ENCODE peak calls at places on chromosomes 11 and 22, in five cellular contexts. D is prostate gland, O is body of pancreas, T is A549, B is IMR-90. I is an unnamed sample.

GRCh38 chr11:1073261-1073724 is 1.4 kb upstream of the MUC2 start:
- DNase-seq in D (peak; percentile 79), O (peak; percentile 83), T (peak; percentile 83), B (peak; percentile 46), I (no peak)

GRCh38 chr11:102085864-102086551 is 24.2 kb upstream of the YAP1 start:
- DNase-seq in D (no peak), O (no peak), T (peak; percentile 84), B (peak; percentile 39), I (no peak)

GRCh38 chr11:126857860-126858808 is 142.4 kb downstream of the KIRREL3 start:
- DNase-seq in D (no peak), O (peak; percentile 19), T (peak; percentile 26), B (peak; percentile 74), I (no peak)

GRCh38 chr11:124739479-124740276 is at the start of gene NRGN:
- DNase-seq in D (peak; percentile 90), O (peak; percentile 95), T (peak; percentile 77), B (peak; percentile 82), I (peak; percentile 95)

GRCh38 chr11:125170406-125171031 is 6.0 kb downstream of the PKNOX2 start:
- DNase-seq in D (no peak), O (peak; percentile 65), T (no peak), B (peak; percentile 92), I (peak; percentile 68)

GRCh38 chr11:95924414-95924760 is 480 bp upstream of the MTMR2 start:
- DNase-seq in D (no peak), O (no peak), T (peak; percentile 16), B (peak; percentile 48), I (no peak)

GRCh38 chr22:39839917-39840510 is 53.5 kb downstream of the ENTHD1 start:
- DNase-seq in D (no peak), O (no peak), T (no peak), B (no peak), I (no peak)

GRCh38 chr22:27672721-27673387 is 128.7 kb downstream of the MN1 start:
- DNase-seq in D (no peak), O (no peak), T (no peak), B (no peak), I (no peak)

GRCh38 chr11:66288138-66288865 is 641 bp downstream of the YIF1A start:
- DNase-seq in D (no peak), O (peak; percentile 77), T (no peak), B (no peak), I (peak; percentile 26)

GRCh38 chr11:22044126-22044525 is 148.8 kb upstream of the ANO5 start:
- DNase-seq in D (no peak), O (no peak), T (peak; percentile 56), B (no peak), I (no peak)

GRCh38 chr22:47659467-47660302 is 897.2 kb downstream of the TBC1D22A start:
- DNase-seq in D (no peak), O (no peak), T (no peak), B (no peak), I (no peak)

GRCh38 chr22:44898236-44898635 is 111.6 kb downstream of the PHF21B start:
- DNase-seq in D (no peak), O (no peak), T (no peak), B (no peak), I (no peak)

GRCh38 chr11:17366491-17366890 is 14.9 kb downstream of the NCR3LG1 start:
- DNase-seq in D (no peak), O (no peak), T (no peak), B (no peak), I (no peak)

GRCh38 chr22:19121631-19122142 is 525 bp downstream of the DGCR2 start:
- DNase-seq in D (peak; percentile 50), O (peak; percentile 81), T (peak; percentile 19), B (peak; percentile 7), I (peak; percentile 90)

GRCh38 chr22:39489094-39490068 is 12.7 kb upstream of the MIEF1 start:
- DNase-seq in D (no peak), O (no peak), T (no peak), B (no peak), I (no peak)

GRCh38 chr11:86218125-86219081 is 26.1 kb upstream of the EED start:
- DNase-seq in D (peak; percentile 46), O (peak; percentile 76), T (peak; percentile 77), B (peak; percentile 76), I (peak; percentile 72)

GRCh38 chr11:91926967-91927366 is 297.7 kb upstream of the FAT3 start:
- DNase-seq in D (peak; percentile 11), O (peak; percentile 20), T (no peak), B (no peak), I (peak; percentile 59)

GRCh38 chr22:33210129-33210784 is 152.1 kb upstream of the SYN3 start:
- DNase-seq in D (no peak), O (peak; percentile 17), T (peak; percentile 41), B (peak; percentile 9), I (peak; percentile 6)

GRCh38 chr22:50444663-50445062 is 30.2 kb downstream of the SBF1 start:
- DNase-seq in D (no peak), O (peak; percentile 49), T (peak; percentile 27), B (peak; percentile 78), I (peak; percentile 99)

GRCh38 chr11:6320411-6321207 is at the start of gene CAVIN3:
- DNase-seq in D (peak; percentile 17), O (peak; percentile 79), T (peak; percentile 51), B (peak; percentile 85), I (peak; percentile 43)

GRCh38 chr22:49930596-49931412 is 12.4 kb downstream of the CRELD2 start:
- DNase-seq in D (peak; percentile 93), O (peak; percentile 90), T (peak; percentile 77), B (peak; percentile 66), I (peak; percentile 91)

GRCh38 chr11:33387586-33387985 is 130.4 kb downstream of the HIPK3 start:
- DNase-seq in D (no peak), O (no peak), T (no peak), B (no peak), I (no peak)

GRCh38 chr11:64457416-64458010 is 98.6 kb downstream of the RPS6KA4 start:
- DNase-seq in D (no peak), O (no peak), T (no peak), B (no peak), I (no peak)

GRCh38 chr22:18033204-18033998 is 9.0 kb upstream of the MICAL3 start:
- DNase-seq in D (no peak), O (no peak), T (no peak), B (peak; percentile 41), I (no peak)

GRCh38 chr11:1531418-1531817 is 40.7 kb downstream of the DUSP8 start:
- DNase-seq in D (no peak), O (no peak), T (no peak), B (no peak), I (no peak)

GRCh38 chr11:88246680-88247079 is 71.4 kb upstream of the RAB38 start:
- DNase-seq in D (no peak), O (no peak), T (peak; percentile 10), B (peak; percentile 86), I (no peak)

GRCh38 chr22:43919106-43919965 is 4.3 kb upstream of the PNPLA3 start:
- DNase-seq in D (peak; percentile 58), O (peak; percentile 58), T (no peak), B (peak; percentile 51), I (no peak)

GRCh38 chr22:39938509-39938908 is 21.7 kb upstream of the TMA7B start:
- DNase-seq in D (no peak), O (no peak), T (no peak), B (no peak), I (no peak)

GRCh38 chr11:74100735-74101134 is 70.1 kb downstream of the C2CD3 start:
- DNase-seq in D (peak; percentile 54), O (no peak), T (no peak), B (no peak), I (no peak)

GRCh38 chr11:128697645-128698174 is 3.8 kb downstream of the FLI1 start:
- DNase-seq in D (no peak), O (no peak), T (no peak), B (no peak), I (no peak)

GRCh38 chr11:128694618-128695481 is 978 bp downstream of the FLI1 start:
- DNase-seq in D (no peak), O (no peak), T (no peak), B (no peak), I (no peak)

GRCh38 chr11:128696930-128697329 is 3.1 kb downstream of the FLI1 start:
- DNase-seq in D (no peak), O (no peak), T (no peak), B (no peak), I (no peak)

GRCh38 chr11:128692750-128693578 is 908 bp upstream of the FLI1 start:
- DNase-seq in D (no peak), O (no peak), T (peak; percentile 10), B (no peak), I (no peak)

DNA sequence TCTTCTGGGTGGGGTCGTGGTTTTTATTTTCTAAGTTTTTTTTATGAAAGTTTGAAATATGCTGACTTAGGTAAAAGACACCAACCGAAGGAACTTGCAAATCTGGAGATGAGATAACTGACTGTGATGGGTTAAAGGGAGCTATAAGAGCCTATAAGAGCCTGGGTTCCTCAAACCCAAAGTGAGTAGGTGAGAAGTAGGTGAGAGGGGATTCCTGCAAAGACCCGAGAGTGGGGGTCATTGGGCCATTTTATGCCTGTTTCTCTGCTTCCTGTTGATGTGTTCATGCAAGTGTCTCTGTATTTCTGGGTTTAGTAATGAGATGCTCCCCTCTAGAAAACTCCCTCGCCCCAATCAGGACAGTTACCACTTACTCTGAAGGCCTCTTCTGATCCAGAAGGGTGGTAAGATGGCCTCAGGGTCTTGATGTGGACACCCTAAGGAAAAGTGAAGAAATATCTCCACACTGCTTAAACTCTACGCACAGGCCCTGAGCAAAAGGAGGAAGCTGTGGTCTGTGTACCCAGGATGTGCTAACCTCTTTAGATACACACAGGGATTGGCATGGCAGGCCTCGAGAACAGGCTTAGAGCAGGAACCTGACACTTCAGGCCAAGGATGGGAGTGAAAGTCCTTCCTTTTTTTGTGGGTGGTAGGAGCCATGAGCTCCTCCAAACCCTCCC is 1.8 kb downstream of the FLI1 start:
- DNase-seq in D (no peak), O (no peak), T (no peak), B (no peak), I (no peak)
- TF ChIP-seq POLR2A in D (no peak), O (no peak), T (no peak), B (no peak), I (no peak)

DNA sequence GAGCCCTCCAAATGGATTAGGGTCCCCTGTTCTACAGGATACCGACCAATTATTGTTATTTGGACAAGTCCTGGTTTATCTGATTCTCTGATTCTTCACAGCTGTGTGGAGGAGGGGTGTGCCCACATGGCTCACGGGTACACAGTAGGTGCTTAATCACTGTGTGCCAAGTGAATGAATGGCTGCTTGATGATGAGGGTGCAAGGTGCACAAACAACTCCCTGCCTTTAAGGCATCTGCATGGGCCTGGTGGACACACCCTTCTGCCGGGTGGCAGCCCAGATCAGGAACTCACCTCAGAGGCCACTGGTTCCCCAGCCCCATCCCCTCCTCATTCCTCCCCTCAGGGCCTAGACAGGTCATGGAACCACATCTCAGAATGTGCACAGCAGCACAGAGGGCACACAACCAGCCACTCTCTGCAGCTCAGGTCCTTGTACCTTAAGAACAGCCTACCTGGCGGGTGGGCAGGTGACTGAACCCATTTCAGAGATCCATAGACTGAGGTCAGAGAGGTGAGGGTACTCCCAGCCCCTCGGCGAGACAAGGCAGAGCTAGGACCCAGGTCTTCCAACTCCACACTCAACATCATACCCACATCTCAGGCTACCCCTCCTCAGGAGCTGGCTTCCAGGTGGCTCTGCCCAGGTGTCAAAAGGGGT is 50.3 kb downstream of the SHANK2 start:
- DNase-seq in D (no peak), O (no peak), T (no peak), B (no peak), I (no peak)
- H3K27ac ChIP-seq in D (no peak overlapping the region), O (no peak overlapping the region), T (no peak overlapping the region), B (no peak overlapping the region), I (no peak overlapping the region)

GRCh38 chr11:11555228-11555627 is 66.6 kb downstream of the GALNT18 start:
- DNase-seq in D (no peak), O (peak; percentile 67), T (no peak), B (no peak), I (peak; percentile 99)
- H3K4me1 ChIP-seq in D (no peaks in the 10 kb centered on the region), O (peaks cover 24% of the 10 kb centered on the region), T (no peaks in the 10 kb centered on the region), B (no peaks in the 10 kb centered on the region), I (peaks cover 58% of the 10 kb centered on the region)

GRCh38 chr11:67288452-67289225 is 464 bp upstream of the ANKRD13D start:
- DNase-seq in D (peak; percentile 83), O (peak; percentile 83), T (peak; percentile 89), B (peak; percentile 88), I (peak; percentile 88)
- TF ChIP-seq POLR2A in D (peak; percentile 49), O (peak; percentile 58), T (peak; percentile 80), B (peak; percentile 85), I (peak; percentile 67)

I was measured in thyroid gland.